ENCODE peak calls at places on chromosome 6, in ten cellular contexts. F is OCI-LY7, D is lung, R is colonic mucosa, Q is neural progenitor cell, K is heart right ventricle, T is PC-3, N is A673, H is psoas muscle, E is stomach. B is an unnamed sample.

GRCh38 chr6:52157301-52157930 is 28.8 kb upstream of the IL17A start:
- DNase-seq in D (no peak), H (no peak), Q (no peak), F (no peak), T (peak; percentile 81), N (peak; percentile 31), E (no peak), K (no peak), R (no peak), B (no peak)

GRCh38 chr6:122692175-122692598 is 82.0 kb downstream of the PKIB start:
- DNase-seq in F (no peak), Q (no peak), T (peak; percentile 44), K (no peak), D (no peak), H (no peak), R (no peak), N (no peak), E (no peak), B (no peak)

GRCh38 chr6:170438402-170438753 is 114.7 kb downstream of the PSMB1 start:
- DNase-seq in T (peak; percentile 95), N (peak; percentile 86), D (peak; percentile 86), Q (peak; percentile 96), H (peak; percentile 92), K (peak; percentile 71), E (peak; percentile 71), R (peak; percentile 82), F (peak; percentile 4), B (peak; percentile 74)

GRCh38 chr6:52516269-52516668 is 60.6 kb downstream of the TRAM2 start:
- DNase-seq in H (no peak), R (no peak), F (no peak), E (no peak), D (no peak), N (no peak), T (no peak), Q (no peak), K (no peak), B (no peak)

GRCh38 chr6:41200296-41200900 is 551 bp downstream of the TREML2 start:
- DNase-seq in R (no peak), T (no peak), E (peak; percentile 34), K (no peak), N (peak; percentile 17), D (peak; percentile 49), F (peak; percentile 73), H (no peak), Q (no peak), B (peak; percentile 38)

GRCh38 chr6:134288538-134289203 is 29.2 kb downstream of the SGK1 start:
- DNase-seq in F (no peak), R (no peak), T (peak; percentile 61), E (no peak), H (no peak), N (peak; percentile 68), D (no peak), K (no peak), Q (no peak), B (no peak)

GRCh38 chr6:17964633-17965032 is 22.8 kb downstream of the KIF13A start:
- DNase-seq in D (no peak), F (no peak), N (no peak), Q (no peak), R (no peak), K (no peak), T (no peak), E (no peak), H (no peak), B (no peak)

GRCh38 chr6:64955435-64955848 is 751.6 kb downstream of the EYS start:
- DNase-seq in E (no peak), Q (no peak), F (no peak), R (no peak), N (peak; percentile 5), H (no peak), K (no peak), D (no peak), T (peak; percentile 18), B (no peak)

GRCh38 chr6:113971786-113972185 is 838 bp upstream of the HDAC2 start:
- DNase-seq in D (no peak), F (peak; percentile 10), K (no peak), N (peak; percentile 9), T (no peak), Q (no peak), R (no peak), H (no peak), E (no peak), B (no peak)

GRCh38 chr6:31041372-31041974 is 31.2 kb downstream of the MUC22 start:
- DNase-seq in E (peak; percentile 63), D (no peak), N (no peak), R (no peak), Q (peak; percentile 9), F (no peak), H (no peak), K (no peak), T (no peak), B (no peak)

GRCh38 chr6:45946352-45946751 is 69.3 kb downstream of the CLIC5 start:
- DNase-seq in T (peak; percentile 32), H (peak; percentile 27), E (no peak), Q (peak; percentile 41), N (peak; percentile 62), D (no peak), K (peak; percentile 59), R (no peak), F (no peak), B (no peak)

GRCh38 chr6:108707328-108707976 is 140.8 kb upstream of the ARMC2 start:
- DNase-seq in R (peak; percentile 38), H (no peak), F (no peak), K (no peak), T (no peak), N (no peak), D (no peak), Q (no peak), E (peak; percentile 67), B (no peak)

GRCh38 chr6:87697581-87698552 is 4.2 kb downstream of the AKIRIN2 start:
- DNase-seq in H (no peak), N (peak; percentile 91), K (no peak), F (peak; percentile 60), E (no peak), R (no peak), Q (peak; percentile 19), D (no peak), T (no peak), B (no peak)

GRCh38 chr6:131980338-131980790 is 29.2 kb upstream of the CCN2 start:
- DNase-seq in T (no peak), R (no peak), H (no peak), F (no peak), N (no peak), E (no peak), K (no peak), Q (no peak), D (no peak), B (no peak)

GRCh38 chr6:3314176-3314575 is 55.4 kb downstream of the PSMG4 start:
- DNase-seq in F (no peak), D (no peak), E (no peak), K (no peak), R (no peak), H (no peak), N (no peak), Q (no peak), T (no peak), B (peak; percentile 17)

GRCh38 chr6:136524936-136525413 is 25.2 kb downstream of the MAP7 start:
- DNase-seq in K (no peak), D (no peak), N (no peak), Q (peak; percentile 66), E (no peak), H (no peak), R (no peak), T (no peak), F (no peak), B (no peak)
- H3K27ac ChIP-seq in K (no peak overlapping the region), D (no peak overlapping the region), N (no peak overlapping the region), Q (peak overlapping the region; percentile 31), E (no peak overlapping the region), H (no peak overlapping the region), R (no peak overlapping the region), T (peak overlapping the region; percentile 74), F (no peak overlapping the region), B (no peak overlapping the region)

GRCh38 chr6:32126880-32127279 is 1.2 kb downstream of the ATF6B start:
- DNase-seq in D (no peak), T (no peak), N (no peak), E (no peak), Q (no peak), H (no peak), K (no peak), R (no peak), F (no peak), B (no peak)
- H3K36me3 ChIP-seq in D (no peaks in the 10 kb centered on the region), T (no peaks in the 10 kb centered on the region), N (peaks cover 18% of the 10 kb centered on the region), E (peaks cover 41% of the 10 kb centered on the region), Q (no peaks in the 10 kb centered on the region), H (peaks cover 52% of the 10 kb centered on the region), K (no peaks in the 10 kb centered on the region), R (peaks cover 3% of the 10 kb centered on the region), F (peaks cover 43% of the 10 kb centered on the region), B (peaks cover 51% of the 10 kb centered on the region)

GRCh38 chr6:98942263-98942803 is 5.4 kb downstream of the FBXL4 start:
- DNase-seq in R (no peak), D (no peak), H (no peak), T (peak; percentile 23), K (no peak), Q (no peak), F (no peak), N (peak; percentile 3), E (no peak), B (no peak)
- TF ChIP-seq CTCF in R (no peak), D (no peak), H (no peak), T (peak; percentile 41), K (no peak), Q (peak; percentile 6), F (peak; percentile 37), N (no peak), E (no peak), B (no peak)

GRCh38 chr6:16352258-16352635 is 113.9 kb downstream of the GMPR start:
- DNase-seq in H (no peak), E (no peak), Q (no peak), D (no peak), F (no peak), N (no peak), R (no peak), K (no peak), T (no peak), B (no peak)
- H3K27ac ChIP-seq in H (peak overlapping the region; percentile 21), E (peak overlapping the region; percentile 54), Q (no peak overlapping the region), D (no peak overlapping the region), F (no peak overlapping the region), N (no peak overlapping the region), R (no peak overlapping the region), K (no peak overlapping the region), T (no peak overlapping the region), B (peak overlapping the region; percentile 69)

B was measured in tibial artery.